ENCODE peak calls at places on chromosomes 11 and 22, in five cellular contexts. X, D, U, G and M are unnamed samples.

GRCh38 chr22:27663812-27664211 is 137.7 kb downstream of the MN1 start:
- DNase-seq in X (no peak), D (no peak), U (no peak), G (no peak), M (no peak)

GRCh38 chr11:35951659-35952058 is 7.8 kb downstream of the LDLRAD3 start:
- DNase-seq in X (no peak), D (no peak), U (no peak), G (no peak), M (peak; percentile 18)

GRCh38 chr22:37824674-37825641 is 1.8 kb downstream of the GALR3 start:
- DNase-seq in X (no peak), D (no peak), U (no peak), G (no peak), M (no peak)

GRCh38 chr11:123428221-123428631 is 1.8 kb upstream of the GRAMD1B start:
- DNase-seq in X (no peak), D (no peak), U (no peak), G (no peak), M (no peak)

GRCh38 chr22:47798229-47798628 is 1035.8 kb downstream of the TBC1D22A start:
- DNase-seq in X (no peak), D (no peak), U (no peak), G (no peak), M (no peak)

GRCh38 chr11:86692317-86692716 is 19.9 kb upstream of the ME3 start:
- DNase-seq in X (no peak), D (no peak), U (no peak), G (no peak), M (no peak)

GRCh38 chr11:85951428-85952107 is 96.4 kb downstream of the CCDC83 start:
- DNase-seq in X (no peak), D (no peak), U (no peak), G (no peak), M (no peak)

GRCh38 chr11:131875611-131876010 is 505.2 kb downstream of the NTM start:
- DNase-seq in X (no peak), D (no peak), U (no peak), G (no peak), M (no peak)

GRCh38 chr11:64287676-64288352 is 2.2 kb downstream of the GPR137 start:
- DNase-seq in X (no peak), D (no peak), U (no peak), G (no peak), M (no peak)

GRCh38 chr11:64284048-64284961 is at the start of gene BAD:
- DNase-seq in X (peak; percentile 95), D (peak; percentile 96), U (peak; percentile 97), G (peak; percentile 86), M (peak; percentile 94)

GRCh38 chr11:64284962-64285884 is at the start of gene GPR137:
- DNase-seq in X (peak; percentile 81), D (peak; percentile 93), U (peak; percentile 91), G (peak; percentile 50), M (peak; percentile 84)

GRCh38 chr11:64286801-64287159 is 1.1 kb downstream of the GPR137 start:
- DNase-seq in X (no peak), D (no peak), U (no peak), G (no peak), M (no peak)

DNA sequence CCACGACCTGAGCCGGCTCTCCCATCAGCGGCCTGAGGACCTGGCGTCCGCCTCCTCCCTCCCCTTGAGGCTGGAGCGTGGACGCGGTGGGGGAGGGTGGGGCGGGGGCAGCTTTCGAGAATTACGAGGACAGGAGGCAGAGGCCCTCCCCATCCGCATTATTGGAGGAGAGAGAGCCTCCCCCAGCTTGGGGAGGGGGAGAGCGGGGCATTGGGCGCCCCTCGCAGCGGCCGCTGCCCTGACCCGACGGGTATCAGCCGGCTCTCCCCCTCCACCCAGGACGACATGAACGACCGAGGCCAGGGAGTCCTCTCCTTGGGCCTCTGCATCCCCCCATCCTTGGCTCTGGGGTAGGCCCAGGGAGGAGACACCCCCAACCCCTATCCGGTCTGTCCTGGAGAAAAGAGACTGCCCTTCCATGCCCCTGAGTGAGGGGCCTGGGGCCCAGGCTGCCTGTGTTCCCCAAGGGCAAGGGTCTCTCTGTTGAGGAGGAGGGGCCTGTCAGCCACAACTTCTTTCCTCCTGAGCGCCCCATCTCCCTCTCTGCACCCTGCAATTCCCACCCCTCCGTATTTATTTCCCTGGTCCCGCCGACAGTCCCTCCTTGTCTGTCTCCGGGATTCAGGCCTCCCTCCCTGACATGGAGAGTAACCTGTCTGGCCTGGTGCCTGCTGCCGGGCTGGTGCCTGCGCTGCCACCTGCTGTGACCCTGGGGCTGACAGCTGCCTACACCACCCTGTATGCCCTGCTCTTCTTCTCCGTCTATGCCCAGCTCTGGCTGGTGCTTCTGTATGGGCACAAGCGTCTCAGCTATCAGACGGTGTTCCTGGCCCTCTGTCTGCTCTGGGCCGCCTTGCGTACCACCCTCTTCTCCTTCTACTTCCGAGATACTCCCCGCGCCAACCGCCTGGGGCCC is 495 bp downstream of the GPR137 start:
- DNase-seq in X (peak; percentile 40), D (no peak), U (peak; percentile 49), G (no peak), M (peak; percentile 42)
- TF ChIP-seq CTCF in X (no peak), D (no peak), U (no peak), G (peak; percentile 53), M (peak; percentile 15)

GRCh38 chr22:44526431-44527115 is 28.5 kb upstream of the RTL6 start:
- DNase-seq in X (no peak), D (no peak), U (no peak), G (no peak), M (no peak)

GRCh38 chr22:44525872-44526271 is 27.8 kb upstream of the RTL6 start:
- DNase-seq in X (no peak), D (no peak), U (no peak), G (no peak), M (no peak)

GRCh38 chr22:44524806-44525205 is 26.8 kb upstream of the RTL6 start:
- DNase-seq in X (no peak), D (no peak), U (no peak), G (no peak), M (no peak)

GRCh38 chr22:44522526-44523170 is 24.6 kb upstream of the RTL6 start:
- DNase-seq in X (no peak), D (no peak), U (no peak), G (no peak), M (no peak)

GRCh38 chr22:44523981-44524759 is 26.1 kb upstream of the RTL6 start:
- DNase-seq in X (no peak), D (no peak), U (peak; percentile 44), G (no peak), M (no peak)
- H3K4me3 ChIP-seq in X (no peak overlapping the region), D (no peak overlapping the region), U (no peak overlapping the region), G (no peak overlapping the region), M (no peak overlapping the region)

GRCh38 chr22:41916745-41917358 is 2.0 kb upstream of the SHISA8 start:
- DNase-seq in X (no peak), D (no peak), U (no peak), G (no peak), M (no peak)

GRCh38 chr22:41917375-41917905 is 2.6 kb upstream of the SHISA8 start:
- DNase-seq in X (no peak), D (no peak), U (no peak), G (no peak), M (no peak)

GRCh38 chr22:41915035-41915782 is at the start of gene SHISA8:
- DNase-seq in X (no peak), D (no peak), U (peak; percentile 64), G (no peak), M (peak; percentile 58)

GRCh38 chr22:41914611-41915034 is 251 bp downstream of the SHISA8 start:
- DNase-seq in X (no peak), D (no peak), U (no peak), G (no peak), M (no peak)

GRCh38 chr22:41915783-41916493 is 1.1 kb upstream of the SHISA8 start:
- DNase-seq in X (no peak), D (no peak), U (no peak), G (no peak), M (no peak)
- TF ChIP-seq POLR2A in X (no peak), D (no peak), U (no peak), G (no peak), M (no peak)

GRCh38 chr11:14520086-14520901 is at the start of gene PSMA1:
- DNase-seq in X (peak; percentile 91), D (peak; percentile 95), U (peak; percentile 96), G (peak; percentile 94), M (peak; percentile 98)
- TF ChIP-seq CTCF in X (peak; percentile 49), D (peak; percentile 53), U (peak; percentile 56), G (peak; percentile 37), M (no peak)

DNA sequence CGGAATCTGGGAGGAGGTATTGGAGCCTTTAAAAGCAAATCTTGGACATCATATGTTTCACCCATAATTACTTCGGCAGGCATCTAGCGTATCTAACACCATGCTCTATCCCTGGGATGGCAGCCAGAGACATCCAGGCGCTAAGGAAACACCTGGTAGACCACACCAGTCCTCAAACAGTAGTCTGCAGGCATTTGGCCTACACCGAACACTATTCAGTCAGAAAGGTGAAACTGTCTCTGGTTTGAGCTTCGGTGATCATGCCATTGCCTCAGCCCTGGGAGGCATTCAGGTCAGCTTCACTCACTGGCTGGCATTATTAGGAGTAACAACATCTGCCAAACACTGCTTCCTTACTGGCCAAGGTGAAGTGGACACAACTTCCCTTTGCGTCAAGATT is 11.7 kb downstream of the SIRT3 start:
- DNase-seq in X (no peak), D (no peak), U (no peak), G (no peak), M (no peak)
- H3K4me3 ChIP-seq in X (no peak overlapping the region), D (no peak overlapping the region), U (no peak overlapping the region), G (no peak overlapping the region), M (no peak overlapping the region)

GRCh38 chr11:3866836-3867208 is 11.4 kb downstream of the STIM1 start:
- DNase-seq in X (no peak), D (no peak), U (no peak), G (peak; percentile 76), M (no peak)
- TF ChIP-seq POLR2A in X (no peak), D (no peak), U (no peak), G (no peak), M (no peak)

GRCh38 chr11:47258317-47258902 is 614 bp downstream of the NR1H3 start:
- DNase-seq in X (no peak), D (no peak), U (no peak), G (no peak), M (no peak)

GRCh38 chr11:47256374-47256773 is 1.4 kb upstream of the NR1H3 start:
- DNase-seq in X (no peak), D (no peak), U (no peak), G (no peak), M (no peak)

GRCh38 chr11:47257178-47257517 is 648 bp upstream of the NR1H3 start:
- DNase-seq in X (no peak), D (no peak), U (no peak), G (no peak), M (no peak)

GRCh38 chr11:47259178-47259977 is 1.6 kb downstream of the NR1H3 start:
- DNase-seq in X (no peak), D (no peak), U (peak; percentile 83), G (peak; percentile 46), M (peak; percentile 61)

GRCh38 chr11:47257518-47258316 is at the start of gene NR1H3:
- DNase-seq in X (peak; percentile 56), D (peak; percentile 89), U (peak; percentile 82), G (peak; percentile 77), M (peak; percentile 93)
- TF ChIP-seq CTCF in X (peak; percentile 45), D (peak; percentile 60), U (peak; percentile 60), G (peak; percentile 77), M (peak; percentile 63)

GRCh38 chr11:6488831-6489230 is 7.5 kb downstream of the TIMM10B start:
- DNase-seq in X (no peak), D (no peak), U (no peak), G (no peak), M (no peak)
- H3K4me3 ChIP-seq in X (no peak overlapping the region), D (no peak overlapping the region), U (no peak overlapping the region), G (no peak overlapping the region), M (no peak overlapping the region)